ENCODE peak calls at places on chromosomes 5 and 9, in five cellular contexts. U is left colon; Z is IMR-90; M is stimulated activated CD4-positive, alpha-beta T cell treated with anti-CD3 and anti-CD28 coated beads, Interleukin-4, amount 100 ng/mL, for 1 hour; L is activated CD8-positive, alpha-beta memory T cell treated with anti-CD3 and anti-CD28 coated beads, Interleukin-2, amount 50 U/mL, for 4 hours. H is an unnamed sample.

GRCh38 chr5:149459891-149460290 is 80.8 kb upstream of the IL17B start:
- DNase-seq in Z (no peak), M (no peak), U (no peak), L (no peak), H (no peak)

GRCh38 chr9:73037613-73038012 is 84.8 kb upstream of the ALDH1A1 start:
- DNase-seq in M (no peak), Z (no peak), U (no peak), L (no peak), H (no peak)

GRCh38 chr5:54013556-54014157 is 296.7 kb downstream of the ARL15 start:
- DNase-seq in U (no peak), Z (peak), M (peak), L (peak), H (no peak)

GRCh38 chr5:23977996-23978395 is 470.6 kb downstream of the PRDM9 start:
- DNase-seq in Z (no peak), M (no peak), L (no peak), U (no peak), H (no peak)

GRCh38 chr5:1255081-1255561 is 29.9 kb downstream of the SLC6A18 start:
- DNase-seq in U (no peak), Z (no peak), L (peak), M (peak), H (no peak)

GRCh38 chr9:37667706-37668672 is 17.2 kb downstream of the FRMPD1 start:
- DNase-seq in L (no peak), Z (no peak), M (no peak), U (no peak), H (no peak)

GRCh38 chr5:78550891-78551290 is 97.7 kb downstream of the LHFPL2 start:
- DNase-seq in Z (peak), U (no peak), L (no peak), M (no peak), H (no peak)

GRCh38 chr9:97365634-97366033 is 46.3 kb upstream of the TDRD7 start:
- DNase-seq in U (no peak), M (no peak), L (no peak), Z (no peak), H (no peak)

GRCh38 chr5:132883261-132883834 is 9.9 kb downstream of the LEAP2 start:
- DNase-seq in U (peak), L (no peak), Z (peak), M (no peak), H (peak)

GRCh38 chr9:27157736-27158135 is 48.7 kb downstream of the TEK start:
- DNase-seq in L (no peak), M (no peak), Z (no peak), U (no peak), H (no peak)

GRCh38 chr5:36528588-36528987 is 77.8 kb upstream of the SLC1A3 start:
- DNase-seq in M (no peak), U (no peak), L (no peak), Z (no peak), H (no peak)

GRCh38 chr5:141940695-141941271 is 17.1 kb downstream of the DELE1 start:
- DNase-seq in M (no peak), Z (peak), U (no peak), L (no peak), H (no peak)

GRCh38 chr5:169161022-169161680 is 139.8 kb downstream of the SLIT3 start:
- DNase-seq in U (no peak), M (no peak), Z (peak), L (no peak), H (peak)

GRCh38 chr5:142445266-142445665 is 120.4 kb upstream of the SPRY4 start:
- DNase-seq in L (no peak), M (no peak), Z (peak), U (no peak), H (no peak)

GRCh38 chr5:43997647-43998251 is 391.5 kb downstream of the FGF10 start:
- DNase-seq in Z (peak), L (no peak), M (no peak), U (no peak), H (no peak)

GRCh38 chr5:24183941-24184340 is 460.8 kb downstream of the CDH10 start:
- DNase-seq in U (no peak), L (no peak), Z (no peak), M (no peak), H (no peak)

GRCh38 chr9:124356745-124357390 is 58.4 kb downstream of the PSMB7 start:
- DNase-seq in Z (no peak), M (no peak), U (no peak), L (no peak), H (no peak)

GRCh38 chr5:38922199-38922598 is 76.4 kb downstream of the OSMR start:
- DNase-seq in Z (peak), L (peak), U (no peak), M (peak), H (peak)

GRCh38 chr9:127092041-127092608 is 30.3 kb downstream of the ANGPTL2 start:
- DNase-seq in M (no peak), U (no peak), L (no peak), Z (no peak), H (no peak)